ENCODE peak calls at places on chromosomes 16 and 17, in ten cellular contexts. One of them, this sample, is unnamed.

GRCh38 chr17:70661342-70662222 is 492.2 kb downstream of the KCNJ2 start:
- DNase-seq in CD8-positive, alpha-beta memory T cell: no peak
- DNase-seq in ascending aorta: no peak
- DNase-seq in neuronal stem cell: no peak
- DNase-seq in dorsolateral prefrontal cortex: no peak
- DNase-seq in aorta: no peak
- DNase-seq in heart right ventricle: no peak
- DNase-seq in CD4-positive, CD25-positive, alpha-beta regulatory T cell: no peak
- DNase-seq in ovary: no peak
- DNase-seq in left lung: no peak
- DNase-seq in this sample: peak; percentile 61

GRCh38 chr17:42153919-42154491 is 784 bp downstream of the RAB5C start:
- DNase-seq in ovary: no peak
- DNase-seq in ascending aorta: no peak
- DNase-seq in CD4-positive, CD25-positive, alpha-beta regulatory T cell: peak; percentile 24
- DNase-seq in neuronal stem cell: no peak
- DNase-seq in aorta: no peak
- DNase-seq in dorsolateral prefrontal cortex: no peak
- DNase-seq in CD8-positive, alpha-beta memory T cell: no peak
- DNase-seq in left lung: no peak
- DNase-seq in heart right ventricle: no peak
- DNase-seq in this sample: no peak

GRCh38 chr17:78257810-78258322 is 26.4 kb downstream of the TMEM235 start:
- DNase-seq in CD4-positive, CD25-positive, alpha-beta regulatory T cell: peak; percentile 26
- DNase-seq in aorta: peak; percentile 66
- DNase-seq in left lung: no peak
- DNase-seq in ascending aorta: no peak
- DNase-seq in neuronal stem cell: no peak
- DNase-seq in ovary: peak; percentile 36
- DNase-seq in dorsolateral prefrontal cortex: no peak
- DNase-seq in heart right ventricle: no peak
- DNase-seq in CD8-positive, alpha-beta memory T cell: no peak
- DNase-seq in this sample: peak; percentile 34

GRCh38 chr16:71351558-71351901 is 7.0 kb upstream of the CALB2 start:
- DNase-seq in heart right ventricle: no peak
- DNase-seq in aorta: no peak
- DNase-seq in ascending aorta: no peak
- DNase-seq in left lung: no peak
- DNase-seq in dorsolateral prefrontal cortex: no peak
- DNase-seq in CD8-positive, alpha-beta memory T cell: no peak
- DNase-seq in ovary: no peak
- DNase-seq in CD4-positive, CD25-positive, alpha-beta regulatory T cell: no peak
- DNase-seq in neuronal stem cell: no peak
- DNase-seq in this sample: no peak

GRCh38 chr17:77959926-77960521 is 1.5 kb downstream of the TNRC6C start:
- DNase-seq in heart right ventricle: no peak
- DNase-seq in CD4-positive, CD25-positive, alpha-beta regulatory T cell: peak; percentile 47
- DNase-seq in dorsolateral prefrontal cortex: no peak
- DNase-seq in CD8-positive, alpha-beta memory T cell: peak; percentile 36
- DNase-seq in neuronal stem cell: peak; percentile 29
- DNase-seq in ovary: no peak
- DNase-seq in left lung: no peak
- DNase-seq in aorta: no peak
- DNase-seq in ascending aorta: no peak
- DNase-seq in this sample: no peak

GRCh38 chr16:72083778-72084404 is 9.5 kb downstream of the TXNL4B start:
- DNase-seq in ovary: no peak
- DNase-seq in ascending aorta: no peak
- DNase-seq in dorsolateral prefrontal cortex: no peak
- DNase-seq in neuronal stem cell: no peak
- DNase-seq in CD4-positive, CD25-positive, alpha-beta regulatory T cell: no peak
- DNase-seq in heart right ventricle: no peak
- DNase-seq in aorta: no peak
- DNase-seq in CD8-positive, alpha-beta memory T cell: no peak
- DNase-seq in left lung: no peak
- DNase-seq in this sample: no peak

GRCh38 chr17:49963626-49964538 is 5.1 kb upstream of the DLX4 start:
- DNase-seq in CD4-positive, CD25-positive, alpha-beta regulatory T cell: no peak
- DNase-seq in ovary: no peak
- DNase-seq in heart right ventricle: no peak
- DNase-seq in CD8-positive, alpha-beta memory T cell: no peak
- DNase-seq in left lung: no peak
- DNase-seq in ascending aorta: no peak
- DNase-seq in neuronal stem cell: no peak
- DNase-seq in aorta: no peak
- DNase-seq in dorsolateral prefrontal cortex: no peak
- DNase-seq in this sample: no peak

GRCh38 chr17:5237541-5238016 is 2.9 kb upstream of the SCIMP start:
- DNase-seq in heart right ventricle: no peak
- DNase-seq in ovary: no peak
- DNase-seq in aorta: peak; percentile 71
- DNase-seq in dorsolateral prefrontal cortex: no peak
- DNase-seq in neuronal stem cell: peak; percentile 37
- DNase-seq in ascending aorta: peak; percentile 70
- DNase-seq in CD8-positive, alpha-beta memory T cell: peak; percentile 34
- DNase-seq in left lung: peak; percentile 67
- DNase-seq in CD4-positive, CD25-positive, alpha-beta regulatory T cell: peak; percentile 74
- DNase-seq in this sample: peak; percentile 88

GRCh38 chr16:67726106-67727034 is 7.3 kb upstream of the GFOD2 start:
- DNase-seq in neuronal stem cell: no peak
- DNase-seq in dorsolateral prefrontal cortex: no peak
- DNase-seq in ascending aorta: no peak
- DNase-seq in CD8-positive, alpha-beta memory T cell: no peak
- DNase-seq in ovary: no peak
- DNase-seq in aorta: no peak
- DNase-seq in left lung: no peak
- DNase-seq in heart right ventricle: no peak
- DNase-seq in CD4-positive, CD25-positive, alpha-beta regulatory T cell: no peak
- DNase-seq in this sample: no peak

GRCh38 chr16:67720236-67720635 is 1.1 kb upstream of the GFOD2 start:
- DNase-seq in left lung: no peak
- DNase-seq in CD8-positive, alpha-beta memory T cell: no peak
- DNase-seq in aorta: no peak
- DNase-seq in CD4-positive, CD25-positive, alpha-beta regulatory T cell: no peak
- DNase-seq in neuronal stem cell: no peak
- DNase-seq in ovary: no peak
- DNase-seq in dorsolateral prefrontal cortex: no peak
- DNase-seq in heart right ventricle: no peak
- DNase-seq in ascending aorta: no peak
- DNase-seq in this sample: no peak

GRCh38 chr16:67723940-67724339 is 4.8 kb upstream of the GFOD2 start:
- DNase-seq in aorta: no peak
- DNase-seq in dorsolateral prefrontal cortex: no peak
- DNase-seq in left lung: no peak
- DNase-seq in ascending aorta: no peak
- DNase-seq in heart right ventricle: no peak
- DNase-seq in neuronal stem cell: no peak
- DNase-seq in CD4-positive, CD25-positive, alpha-beta regulatory T cell: no peak
- DNase-seq in CD8-positive, alpha-beta memory T cell: no peak
- DNase-seq in ovary: no peak
- DNase-seq in this sample: no peak

GRCh38 chr16:67719778-67720144 is 645 bp upstream of the GFOD2 start:
- DNase-seq in CD8-positive, alpha-beta memory T cell: no peak
- DNase-seq in left lung: peak; percentile 47
- DNase-seq in aorta: no peak
- DNase-seq in dorsolateral prefrontal cortex: peak; percentile 51
- DNase-seq in ovary: no peak
- DNase-seq in ascending aorta: peak; percentile 68
- DNase-seq in CD4-positive, CD25-positive, alpha-beta regulatory T cell: no peak
- DNase-seq in neuronal stem cell: peak; percentile 27
- DNase-seq in heart right ventricle: no peak
- DNase-seq in this sample: peak; percentile 56

DNA sequence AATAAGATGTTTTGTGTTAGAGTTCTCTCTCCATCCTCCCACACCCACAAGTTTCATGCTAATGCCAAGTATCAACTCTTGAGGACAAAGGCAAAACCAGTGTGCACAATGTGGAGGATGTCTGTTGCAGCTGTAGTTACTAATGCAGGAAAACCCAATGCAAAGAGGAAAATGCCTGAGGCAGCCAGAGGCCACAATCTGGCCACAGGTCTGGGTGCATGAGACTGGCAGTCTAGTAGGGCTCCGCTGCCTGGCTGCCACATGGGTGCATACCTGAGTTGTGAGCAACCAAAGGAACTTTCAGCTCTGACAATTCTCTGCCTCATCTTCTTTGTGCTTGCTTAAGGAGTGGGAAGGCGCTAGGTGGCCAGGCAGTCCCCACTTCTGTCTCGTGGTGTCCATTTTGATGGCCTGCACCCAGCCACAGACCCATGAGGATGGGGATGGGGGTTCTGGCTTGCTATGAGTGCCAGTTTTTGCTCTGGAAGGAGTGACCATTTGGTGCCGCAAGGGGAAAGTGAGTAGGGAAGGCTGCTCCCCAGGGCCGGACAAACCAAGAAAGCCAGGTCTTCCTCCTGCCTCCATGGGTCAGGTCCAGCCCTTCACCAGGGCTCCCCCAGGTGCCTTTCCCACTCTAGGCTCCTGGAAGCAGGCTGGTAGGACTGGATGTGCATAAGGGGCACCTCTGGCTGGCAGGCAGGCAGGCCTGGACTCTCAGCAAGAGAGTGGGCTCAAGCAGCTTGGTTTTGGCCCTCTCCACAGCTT is 4.2 kb upstream of the GFOD2 start:
- DNase-seq in ascending aorta: no peak
- DNase-seq in CD4-positive, CD25-positive, alpha-beta regulatory T cell: no peak
- DNase-seq in CD8-positive, alpha-beta memory T cell: no peak
- DNase-seq in ovary: no peak
- DNase-seq in neuronal stem cell: no peak
- DNase-seq in left lung: no peak
- DNase-seq in heart right ventricle: no peak
- DNase-seq in dorsolateral prefrontal cortex: no peak
- DNase-seq in aorta: no peak
- DNase-seq in this sample: no peak
- H3K27ac ChIP-seq in ascending aorta: no peak overlapping the region
- H3K27ac ChIP-seq in CD4-positive, CD25-positive, alpha-beta regulatory T cell: no peak overlapping the region
- H3K27ac ChIP-seq in CD8-positive, alpha-beta memory T cell: no peak overlapping the region
- H3K27ac ChIP-seq in ovary: no peak overlapping the region
- H3K27ac ChIP-seq in neuronal stem cell: no peak overlapping the region
- H3K27ac ChIP-seq in left lung: no peak overlapping the region
- H3K27ac ChIP-seq in heart right ventricle: no peak overlapping the region
- H3K27ac ChIP-seq in dorsolateral prefrontal cortex: no peak overlapping the region
- H3K27ac ChIP-seq in aorta: no peak overlapping the region
- H3K27ac ChIP-seq in this sample: no peak overlapping the region

DNA sequence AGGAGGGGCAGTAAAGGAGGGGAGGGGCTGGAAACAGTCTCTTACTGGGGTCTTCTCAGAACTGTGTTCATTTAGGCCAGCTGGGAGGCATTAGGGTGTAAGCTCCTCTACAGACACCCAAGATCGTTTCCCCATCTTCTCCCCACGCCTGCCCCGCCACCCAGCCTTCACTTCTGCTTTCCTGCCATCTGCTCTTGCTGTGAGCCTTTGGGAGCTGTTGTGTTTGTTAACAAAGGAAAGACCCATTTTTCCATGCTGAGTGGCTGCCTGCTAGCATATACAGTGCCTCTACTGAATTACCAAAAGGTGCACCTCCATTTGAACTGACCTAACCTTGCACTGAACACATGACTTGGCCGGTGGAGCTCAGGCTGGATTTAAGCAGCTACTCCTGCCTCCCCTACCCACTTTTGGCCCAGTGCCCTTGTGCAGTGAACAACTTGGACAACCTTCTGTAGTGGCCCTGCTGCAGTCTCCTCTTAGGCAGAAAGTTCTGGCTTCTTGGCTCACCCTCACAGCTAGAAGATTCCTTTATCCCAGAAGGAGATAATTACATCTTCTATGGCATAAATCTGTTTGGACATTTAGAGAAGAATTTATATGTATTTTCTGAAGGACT is 81.7 kb upstream of the HNF1B start:
- DNase-seq in heart right ventricle: peak; percentile 23
- DNase-seq in aorta: peak; percentile 79
- DNase-seq in dorsolateral prefrontal cortex: no peak
- DNase-seq in ovary: no peak
- DNase-seq in neuronal stem cell: no peak
- DNase-seq in CD4-positive, CD25-positive, alpha-beta regulatory T cell: no peak
- DNase-seq in left lung: peak; percentile 63
- DNase-seq in CD8-positive, alpha-beta memory T cell: no peak
- DNase-seq in ascending aorta: no peak
- DNase-seq in this sample: peak; percentile 45
- H3K27ac ChIP-seq in heart right ventricle: no peak overlapping the region
- H3K27ac ChIP-seq in aorta: no peak overlapping the region
- H3K27ac ChIP-seq in dorsolateral prefrontal cortex: no peak overlapping the region
- H3K27ac ChIP-seq in ovary: no peak overlapping the region
- H3K27ac ChIP-seq in neuronal stem cell: no peak overlapping the region
- H3K27ac ChIP-seq in CD4-positive, CD25-positive, alpha-beta regulatory T cell: no peak overlapping the region
- H3K27ac ChIP-seq in left lung: no peak overlapping the region
- H3K27ac ChIP-seq in CD8-positive, alpha-beta memory T cell: no peak overlapping the region
- H3K27ac ChIP-seq in ascending aorta: no peak overlapping the region
- H3K27ac ChIP-seq in this sample: no peak overlapping the region

GRCh38 chr17:73798111-73798748 is 154.0 kb upstream of the SDK2 start:
- DNase-seq in ascending aorta: peak; percentile 65
- DNase-seq in CD4-positive, CD25-positive, alpha-beta regulatory T cell: no peak
- DNase-seq in neuronal stem cell: no peak
- DNase-seq in heart right ventricle: no peak
- DNase-seq in CD8-positive, alpha-beta memory T cell: no peak
- DNase-seq in dorsolateral prefrontal cortex: no peak
- DNase-seq in left lung: no peak
- DNase-seq in aorta: no peak
- DNase-seq in ovary: no peak
- DNase-seq in this sample: peak; percentile 68

GRCh38 chr17:73799781-73800627 is 155.8 kb upstream of the SDK2 start:
- DNase-seq in CD4-positive, CD25-positive, alpha-beta regulatory T cell: no peak
- DNase-seq in neuronal stem cell: no peak
- DNase-seq in ascending aorta: no peak
- DNase-seq in left lung: no peak
- DNase-seq in aorta: no peak
- DNase-seq in dorsolateral prefrontal cortex: no peak
- DNase-seq in ovary: no peak
- DNase-seq in heart right ventricle: no peak
- DNase-seq in CD8-positive, alpha-beta memory T cell: no peak
- DNase-seq in this sample: no peak

GRCh38 chr17:73800893-73801292 is 156.6 kb upstream of the SDK2 start:
- DNase-seq in aorta: no peak
- DNase-seq in CD8-positive, alpha-beta memory T cell: no peak
- DNase-seq in dorsolateral prefrontal cortex: no peak
- DNase-seq in ascending aorta: peak; percentile 56
- DNase-seq in left lung: no peak
- DNase-seq in heart right ventricle: no peak
- DNase-seq in CD4-positive, CD25-positive, alpha-beta regulatory T cell: no peak
- DNase-seq in neuronal stem cell: no peak
- DNase-seq in ovary: no peak
- DNase-seq in this sample: no peak

GRCh38 chr17:73797594-73798110 is 153.4 kb upstream of the SDK2 start:
- DNase-seq in ovary: no peak
- DNase-seq in aorta: no peak
- DNase-seq in CD8-positive, alpha-beta memory T cell: no peak
- DNase-seq in heart right ventricle: no peak
- DNase-seq in neuronal stem cell: no peak
- DNase-seq in left lung: no peak
- DNase-seq in ascending aorta: peak; percentile 53
- DNase-seq in CD4-positive, CD25-positive, alpha-beta regulatory T cell: no peak
- DNase-seq in dorsolateral prefrontal cortex: no peak
- DNase-seq in this sample: no peak

GRCh38 chr17:73799091-73799490 is 154.8 kb upstream of the SDK2 start:
- DNase-seq in aorta: no peak
- DNase-seq in CD8-positive, alpha-beta memory T cell: no peak
- DNase-seq in ascending aorta: no peak
- DNase-seq in CD4-positive, CD25-positive, alpha-beta regulatory T cell: no peak
- DNase-seq in heart right ventricle: no peak
- DNase-seq in neuronal stem cell: no peak
- DNase-seq in dorsolateral prefrontal cortex: no peak
- DNase-seq in ovary: no peak
- DNase-seq in left lung: no peak
- DNase-seq in this sample: no peak
- H3K27ac ChIP-seq in aorta: no peak overlapping the region
- H3K27ac ChIP-seq in CD8-positive, alpha-beta memory T cell: no peak overlapping the region
- H3K27ac ChIP-seq in ascending aorta: peak overlapping the region; percentile 44
- H3K27ac ChIP-seq in CD4-positive, CD25-positive, alpha-beta regulatory T cell: no peak overlapping the region
- H3K27ac ChIP-seq in heart right ventricle: no peak overlapping the region
- H3K27ac ChIP-seq in neuronal stem cell: no peak overlapping the region
- H3K27ac ChIP-seq in dorsolateral prefrontal cortex: no peak overlapping the region
- H3K27ac ChIP-seq in ovary: no peak overlapping the region
- H3K27ac ChIP-seq in left lung: no peak overlapping the region
- H3K27ac ChIP-seq in this sample: no peak overlapping the region

GRCh38 chr17:81364278-81365147 is 30.7 kb upstream of the BAHCC1 start:
- DNase-seq in ovary: no peak
- DNase-seq in neuronal stem cell: no peak
- DNase-seq in left lung: no peak
- DNase-seq in ascending aorta: no peak
- DNase-seq in CD8-positive, alpha-beta memory T cell: no peak
- DNase-seq in heart right ventricle: no peak
- DNase-seq in aorta: no peak
- DNase-seq in CD4-positive, CD25-positive, alpha-beta regulatory T cell: no peak
- DNase-seq in dorsolateral prefrontal cortex: no peak
- DNase-seq in this sample: no peak
- H3K27ac ChIP-seq in ovary: peak overlapping the region; percentile 22
- H3K27ac ChIP-seq in neuronal stem cell: no peak overlapping the region
- H3K27ac ChIP-seq in left lung: no peak overlapping the region
- H3K27ac ChIP-seq in ascending aorta: no peak overlapping the region
- H3K27ac ChIP-seq in CD8-positive, alpha-beta memory T cell: no peak overlapping the region
- H3K27ac ChIP-seq in heart right ventricle: no peak overlapping the region
- H3K27ac ChIP-seq in aorta: no peak overlapping the region
- H3K27ac ChIP-seq in CD4-positive, CD25-positive, alpha-beta regulatory T cell: no peak overlapping the region
- H3K27ac ChIP-seq in dorsolateral prefrontal cortex: no peak overlapping the region
- H3K27ac ChIP-seq in this sample: peak overlapping the region; percentile 96

This sample was measured in Peyer's patch.